ENCODE peak calls at places on chromosomes 16 and 17, in six cellular contexts. One of them, this sample, is unnamed.

GRCh38 chr17:1379930-1380313 is 20.1 kb downstream of the YWHAE start:
- DNase-seq in amniotic epithelial cell: no peak
- DNase-seq in Karpas-422: no peak
- DNase-seq in C1 segment of cervical spinal cord: no peak
- DNase-seq in body of pancreas: no peak
- DNase-seq in amniotic stem cell: no peak
- DNase-seq in this sample: no peak

GRCh38 chr17:81221842-81222619 is 734 bp downstream of the CEP131 start:
- DNase-seq in amniotic epithelial cell: no peak
- DNase-seq in C1 segment of cervical spinal cord: no peak
- DNase-seq in Karpas-422: no peak
- DNase-seq in amniotic stem cell: no peak
- DNase-seq in body of pancreas: no peak
- DNase-seq in this sample: no peak

GRCh38 chr17:77184474-77184873 is 43.7 kb downstream of the SEC14L1 start:
- DNase-seq in body of pancreas: no peak
- DNase-seq in amniotic epithelial cell: peak; percentile 51
- DNase-seq in C1 segment of cervical spinal cord: no peak
- DNase-seq in Karpas-422: no peak
- DNase-seq in amniotic stem cell: no peak
- DNase-seq in this sample: no peak

GRCh38 chr17:69882281-69882680 is 192.7 kb upstream of the KCNJ16 start:
- DNase-seq in body of pancreas: no peak
- DNase-seq in C1 segment of cervical spinal cord: no peak
- DNase-seq in amniotic epithelial cell: peak; percentile 9
- DNase-seq in Karpas-422: no peak
- DNase-seq in amniotic stem cell: no peak
- DNase-seq in this sample: no peak

GRCh38 chr17:13030459-13031305 is 12.9 kb upstream of the ELAC2 start:
- DNase-seq in amniotic epithelial cell: peak; percentile 42
- DNase-seq in body of pancreas: peak; percentile 15
- DNase-seq in amniotic stem cell: no peak
- DNase-seq in Karpas-422: peak; percentile 83
- DNase-seq in C1 segment of cervical spinal cord: peak; percentile 7
- DNase-seq in this sample: peak; percentile 48

GRCh38 chr17:50133028-50133768 is 3.2 kb upstream of the SAMD14 start:
- DNase-seq in amniotic stem cell: no peak
- DNase-seq in body of pancreas: no peak
- DNase-seq in amniotic epithelial cell: peak; percentile 23
- DNase-seq in C1 segment of cervical spinal cord: no peak
- DNase-seq in Karpas-422: no peak
- DNase-seq in this sample: no peak

GRCh38 chr17:58172369-58173071 is 5.7 kb downstream of the OR4D2 start:
- DNase-seq in amniotic epithelial cell: no peak
- DNase-seq in Karpas-422: peak; percentile 76
- DNase-seq in amniotic stem cell: no peak
- DNase-seq in C1 segment of cervical spinal cord: no peak
- DNase-seq in body of pancreas: no peak
- DNase-seq in this sample: no peak

GRCh38 chr17:28493467-28493866 is 12.7 kb upstream of the FOXN1 start:
- DNase-seq in Karpas-422: no peak
- DNase-seq in amniotic stem cell: no peak
- DNase-seq in amniotic epithelial cell: peak; percentile 87
- DNase-seq in body of pancreas: no peak
- DNase-seq in C1 segment of cervical spinal cord: no peak
- DNase-seq in this sample: no peak

GRCh38 chr16:3951861-3952332 is 71.4 kb upstream of the CREBBP start:
- DNase-seq in amniotic epithelial cell: no peak
- DNase-seq in body of pancreas: no peak
- DNase-seq in Karpas-422: no peak
- DNase-seq in C1 segment of cervical spinal cord: no peak
- DNase-seq in amniotic stem cell: peak; percentile 25
- DNase-seq in this sample: no peak

GRCh38 chr16:53041196-53041977 is 11.3 kb downstream of the CHD9NB start:
- DNase-seq in body of pancreas: peak; percentile 41
- DNase-seq in C1 segment of cervical spinal cord: no peak
- DNase-seq in amniotic epithelial cell: no peak
- DNase-seq in amniotic stem cell: no peak
- DNase-seq in Karpas-422: peak; percentile 36
- DNase-seq in this sample: no peak

GRCh38 chr17:67492824-67493490 is 115.9 kb downstream of the PITPNC1 start:
- DNase-seq in amniotic stem cell: no peak
- DNase-seq in C1 segment of cervical spinal cord: no peak
- DNase-seq in Karpas-422: no peak
- DNase-seq in body of pancreas: no peak
- DNase-seq in amniotic epithelial cell: no peak
- DNase-seq in this sample: no peak

GRCh38 chr16:48596326-48596725 is 13.7 kb downstream of the N4BP1 start:
- DNase-seq in body of pancreas: no peak
- DNase-seq in amniotic stem cell: no peak
- DNase-seq in C1 segment of cervical spinal cord: no peak
- DNase-seq in Karpas-422: no peak
- DNase-seq in amniotic epithelial cell: no peak
- DNase-seq in this sample: no peak

GRCh38 chr16:24191876-24192402 is 64.2 kb upstream of the CACNG3 start:
- DNase-seq in amniotic epithelial cell: no peak
- DNase-seq in Karpas-422: no peak
- DNase-seq in body of pancreas: no peak
- DNase-seq in C1 segment of cervical spinal cord: no peak
- DNase-seq in amniotic stem cell: no peak
- DNase-seq in this sample: no peak

GRCh38 chr17:3732171-3732570 is 8.5 kb downstream of the HASPIN start:
- DNase-seq in amniotic stem cell: no peak
- DNase-seq in amniotic epithelial cell: no peak
- DNase-seq in Karpas-422: peak; percentile 58
- DNase-seq in C1 segment of cervical spinal cord: no peak
- DNase-seq in body of pancreas: no peak
- DNase-seq in this sample: no peak

GRCh38 chr16:25066747-25067631 is 44.6 kb upstream of the LCMT1 start:
- DNase-seq in body of pancreas: peak; percentile 89
- DNase-seq in amniotic stem cell: peak; percentile 29
- DNase-seq in amniotic epithelial cell: peak; percentile 64
- DNase-seq in Karpas-422: peak; percentile 93
- DNase-seq in C1 segment of cervical spinal cord: peak; percentile 81
- DNase-seq in this sample: peak; percentile 69

GRCh38 chr16:67278773-67279295 is 498 bp upstream of the PLEKHG4 start:
- DNase-seq in amniotic stem cell: no peak
- DNase-seq in body of pancreas: peak; percentile 32
- DNase-seq in Karpas-422: no peak
- DNase-seq in C1 segment of cervical spinal cord: no peak
- DNase-seq in amniotic epithelial cell: no peak
- DNase-seq in this sample: peak; percentile 76

GRCh38 chr17:1484586-1485310 is 7.7 kb downstream of the MYO1C start:
- DNase-seq in amniotic epithelial cell: peak; percentile 56
- DNase-seq in C1 segment of cervical spinal cord: no peak
- DNase-seq in amniotic stem cell: peak; percentile 30
- DNase-seq in body of pancreas: peak; percentile 85
- DNase-seq in Karpas-422: peak; percentile 79
- DNase-seq in this sample: no peak

GRCh38 chr16:87363771-87364476 is 19.7 kb downstream of the FBXO31 start:
- DNase-seq in Karpas-422: no peak
- DNase-seq in amniotic epithelial cell: peak; percentile 84
- DNase-seq in C1 segment of cervical spinal cord: no peak
- DNase-seq in body of pancreas: peak; percentile 60
- DNase-seq in amniotic stem cell: no peak
- DNase-seq in this sample: no peak

GRCh38 chr16:3554351-3554928 is 22.8 kb downstream of the NLRC3 start:
- DNase-seq in C1 segment of cervical spinal cord: no peak
- DNase-seq in amniotic stem cell: no peak
- DNase-seq in Karpas-422: no peak
- DNase-seq in amniotic epithelial cell: no peak
- DNase-seq in body of pancreas: no peak
- DNase-seq in this sample: no peak

GRCh38 chr17:4945176-4945943 is 3.0 kb downstream of the PFN1 start:
- DNase-seq in body of pancreas: peak; percentile 70
- DNase-seq in C1 segment of cervical spinal cord: no peak
- DNase-seq in amniotic stem cell: peak; percentile 77
- DNase-seq in amniotic epithelial cell: peak; percentile 87
- DNase-seq in Karpas-422: peak; percentile 83
- DNase-seq in this sample: no peak

GRCh38 chr17:5821813-5822212 is 237.5 kb upstream of the NLRP1 start:
- DNase-seq in Karpas-422: no peak
- DNase-seq in C1 segment of cervical spinal cord: no peak
- DNase-seq in amniotic epithelial cell: no peak
- DNase-seq in amniotic stem cell: no peak
- DNase-seq in body of pancreas: no peak
- DNase-seq in this sample: no peak